ENCODE peak calls at places on chromosomes 7 and 10, in seven cellular contexts. G is HS-5; R is pons; C is activated T-cell treated with anti-CD3 and anti-CD28 coated beads, Interleukin-2, amount 50 U/mL, for 4 hours; P is activated T-helper 1 cell treated with anti-CD3 and anti-CD28 coated beads, Interleukin-12 subunit alpha, Interleukin-12 subunit beta, Interleukin-2, Interleukin-4 antibody, amounts not matched to agents 30 ng/mL and 10 ng/mL and 1 ng/mL, durations not matched to agents 14 hours and 24 hours and 36 hours; B is activated effector memory CD4-positive, alpha-beta T cell treated with anti-CD3 and anti-CD28 coated beads, Interleukin-2, amount 50 U/mL, for 16 hours; Q is stimulated activated CD8-positive, alpha-beta memory T cell treated with anti-CD3 and anti-CD28 coated beads, Interleukin-15, amount 100 ng/mL, for 1 hour. J is an unnamed sample.

GRCh38 chr10:123147635-123148413 is at the start of gene HMX2:
- DNase-seq in G (no peak), R (no peak), C (peak; percentile 27), P (no peak), B (peak; percentile 77), Q (no peak), J (no peak)

GRCh38 chr10:79937661-79938226 is 11.2 kb downstream of the SFTPD start:
- DNase-seq in G (no peak), R (no peak), C (no peak), P (no peak), B (no peak), Q (no peak), J (no peak)

GRCh38 chr10:17088118-17088806 is 41.3 kb downstream of the CUBN start:
- DNase-seq in G (peak; percentile 68), R (no peak), C (no peak), P (no peak), B (no peak), Q (no peak), J (no peak)

GRCh38 chr10:124511205-124512039 is 49.8 kb downstream of the LHPP start:
- DNase-seq in G (no peak), R (no peak), C (no peak), P (no peak), B (no peak), Q (no peak), J (no peak)

GRCh38 chr7:36448781-36449379 is 59.2 kb downstream of the ANLN start:
- DNase-seq in G (peak; percentile 69), R (no peak), C (no peak), P (no peak), B (no peak), Q (no peak), J (no peak)

GRCh38 chr7:24731313-24731712 is 26.0 kb downstream of the GSDME start:
- DNase-seq in G (no peak), R (no peak), C (no peak), P (no peak), B (no peak), Q (no peak), J (no peak)

GRCh38 chr10:92839191-92840085 is 8.9 kb upstream of the EXOC6 start:
- DNase-seq in G (no peak), R (no peak), C (peak; percentile 37), P (peak; percentile 19), B (peak; percentile 79), Q (no peak), J (peak; percentile 55)

GRCh38 chr7:151796091-151796870 is 80.6 kb downstream of the PRKAG2 start:
- DNase-seq in G (peak; percentile 24), R (no peak), C (no peak), P (no peak), B (no peak), Q (no peak), J (peak; percentile 57)

GRCh38 chr7:5554287-5554785 is 130.7 kb upstream of the TNRC18 start:
- DNase-seq in G (no peak), R (no peak), C (no peak), P (no peak), B (no peak), Q (no peak), J (no peak)

GRCh38 chr10:129848571-129849451 is 115.3 kb downstream of the EBF3 start:
- DNase-seq in G (no peak), R (no peak), C (no peak), P (no peak), B (no peak), Q (no peak), J (no peak)

GRCh38 chr7:96397936-96398596 is 76.2 kb upstream of the SLC25A13 start:
- DNase-seq in G (no peak), R (no peak), C (no peak), P (no peak), B (no peak), Q (no peak), J (no peak)